ENCODE peak calls at places on chromosomes 16 and 17, in nine cellular contexts. One of them, this sample, is unnamed.

GRCh38 chr17:83194761-83195329 is 115.4 kb downstream of the METRNL start:
- DNase-seq in activated T-helper 9 cell treated with anti-CD3 and anti-CD28 coated beads, Interleukin-2, amount 50 U/mL, for 16 hours: no peak
- DNase-seq in germinal center: no peak
- DNase-seq in epithelial cell of esophagus: no peak
- DNase-seq in NCI-H345: no peak
- DNase-seq in globus pallidus: no peak
- DNase-seq in GM13977: no peak
- DNase-seq in cardiac fibroblast: peak
- DNase-seq in AG09309: peak
- DNase-seq in this sample: no peak

GRCh38 chr16:55043499-55043898 is 112.8 kb downstream of the IRX5 start:
- DNase-seq in activated T-helper 9 cell treated with anti-CD3 and anti-CD28 coated beads, Interleukin-2, amount 50 U/mL, for 16 hours: no peak
- DNase-seq in GM13977: no peak
- DNase-seq in AG09309: no peak
- DNase-seq in globus pallidus: no peak
- DNase-seq in epithelial cell of esophagus: no peak
- DNase-seq in cardiac fibroblast: no peak
- DNase-seq in germinal center: no peak
- DNase-seq in NCI-H345: no peak
- DNase-seq in this sample: no peak

GRCh38 chr17:81400154-81400938 is 5.1 kb downstream of the BAHCC1 start:
- DNase-seq in epithelial cell of esophagus: peak
- DNase-seq in cardiac fibroblast: peak
- DNase-seq in activated T-helper 9 cell treated with anti-CD3 and anti-CD28 coated beads, Interleukin-2, amount 50 U/mL, for 16 hours: no peak
- DNase-seq in globus pallidus: no peak
- DNase-seq in AG09309: no peak
- DNase-seq in GM13977: no peak
- DNase-seq in germinal center: no peak
- DNase-seq in NCI-H345: no peak
- DNase-seq in this sample: no peak

GRCh38 chr16:89315791-89316581 is 98.5 kb downstream of the ZNF778 start:
- DNase-seq in globus pallidus: no peak
- DNase-seq in NCI-H345: no peak
- DNase-seq in cardiac fibroblast: peak
- DNase-seq in activated T-helper 9 cell treated with anti-CD3 and anti-CD28 coated beads, Interleukin-2, amount 50 U/mL, for 16 hours: peak
- DNase-seq in epithelial cell of esophagus: peak
- DNase-seq in AG09309: no peak
- DNase-seq in GM13977: peak
- DNase-seq in germinal center: peak
- DNase-seq in this sample: peak

GRCh38 chr17:16158721-16159120 is 56.6 kb downstream of the NCOR1 start:
- DNase-seq in AG09309: no peak
- DNase-seq in NCI-H345: no peak
- DNase-seq in germinal center: no peak
- DNase-seq in activated T-helper 9 cell treated with anti-CD3 and anti-CD28 coated beads, Interleukin-2, amount 50 U/mL, for 16 hours: no peak
- DNase-seq in GM13977: no peak
- DNase-seq in globus pallidus: no peak
- DNase-seq in cardiac fibroblast: no peak
- DNase-seq in epithelial cell of esophagus: peak
- DNase-seq in this sample: no peak

GRCh38 chr17:40341808-40342574 is 22.5 kb downstream of the GJD3 start:
- DNase-seq in NCI-H345: peak
- DNase-seq in germinal center: peak
- DNase-seq in activated T-helper 9 cell treated with anti-CD3 and anti-CD28 coated beads, Interleukin-2, amount 50 U/mL, for 16 hours: no peak
- DNase-seq in globus pallidus: no peak
- DNase-seq in epithelial cell of esophagus: peak
- DNase-seq in GM13977: no peak
- DNase-seq in AG09309: no peak
- DNase-seq in cardiac fibroblast: peak
- DNase-seq in this sample: no peak

GRCh38 chr16:87057291-87057881 is 259.8 kb downstream of the C16orf95 start:
- DNase-seq in epithelial cell of esophagus: no peak
- DNase-seq in cardiac fibroblast: peak
- DNase-seq in NCI-H345: no peak
- DNase-seq in germinal center: no peak
- DNase-seq in AG09309: no peak
- DNase-seq in globus pallidus: no peak
- DNase-seq in GM13977: no peak
- DNase-seq in activated T-helper 9 cell treated with anti-CD3 and anti-CD28 coated beads, Interleukin-2, amount 50 U/mL, for 16 hours: no peak
- DNase-seq in this sample: no peak

GRCh38 chr16:1743376-1744337 is 27.7 kb downstream of the NME3 start:
- DNase-seq in AG09309: no peak
- DNase-seq in germinal center: no peak
- DNase-seq in activated T-helper 9 cell treated with anti-CD3 and anti-CD28 coated beads, Interleukin-2, amount 50 U/mL, for 16 hours: no peak
- DNase-seq in globus pallidus: no peak
- DNase-seq in cardiac fibroblast: no peak
- DNase-seq in GM13977: no peak
- DNase-seq in epithelial cell of esophagus: no peak
- DNase-seq in NCI-H345: no peak
- DNase-seq in this sample: no peak

GRCh38 chr17:34178047-34178446 is 77.0 kb upstream of the CCL2 start:
- DNase-seq in activated T-helper 9 cell treated with anti-CD3 and anti-CD28 coated beads, Interleukin-2, amount 50 U/mL, for 16 hours: no peak
- DNase-seq in epithelial cell of esophagus: no peak
- DNase-seq in GM13977: no peak
- DNase-seq in NCI-H345: no peak
- DNase-seq in cardiac fibroblast: peak
- DNase-seq in AG09309: no peak
- DNase-seq in germinal center: no peak
- DNase-seq in globus pallidus: no peak
- DNase-seq in this sample: no peak

GRCh38 chr16:48272837-48273421 is 25.6 kb upstream of the ABCC11 start:
- DNase-seq in activated T-helper 9 cell treated with anti-CD3 and anti-CD28 coated beads, Interleukin-2, amount 50 U/mL, for 16 hours: no peak
- DNase-seq in epithelial cell of esophagus: no peak
- DNase-seq in cardiac fibroblast: no peak
- DNase-seq in NCI-H345: no peak
- DNase-seq in AG09309: no peak
- DNase-seq in germinal center: no peak
- DNase-seq in globus pallidus: peak
- DNase-seq in GM13977: no peak
- DNase-seq in this sample: no peak

GRCh38 chr17:17232303-17232621 is 4.7 kb downstream of the FLCN start:
- DNase-seq in cardiac fibroblast: no peak
- DNase-seq in NCI-H345: no peak
- DNase-seq in GM13977: no peak
- DNase-seq in epithelial cell of esophagus: no peak
- DNase-seq in activated T-helper 9 cell treated with anti-CD3 and anti-CD28 coated beads, Interleukin-2, amount 50 U/mL, for 16 hours: no peak
- DNase-seq in AG09309: no peak
- DNase-seq in germinal center: no peak
- DNase-seq in globus pallidus: no peak
- DNase-seq in this sample: no peak

GRCh38 chr17:17874478-17874877 is 37.7 kb upstream of the SREBF1 start:
- DNase-seq in GM13977: no peak
- DNase-seq in NCI-H345: no peak
- DNase-seq in germinal center: no peak
- DNase-seq in cardiac fibroblast: peak
- DNase-seq in AG09309: peak
- DNase-seq in activated T-helper 9 cell treated with anti-CD3 and anti-CD28 coated beads, Interleukin-2, amount 50 U/mL, for 16 hours: no peak
- DNase-seq in globus pallidus: no peak
- DNase-seq in epithelial cell of esophagus: peak
- DNase-seq in this sample: no peak

GRCh38 chr16:82439678-82440293 is 187.0 kb upstream of the CDH13 start:
- DNase-seq in globus pallidus: no peak
- DNase-seq in germinal center: peak
- DNase-seq in NCI-H345: no peak
- DNase-seq in GM13977: peak
- DNase-seq in AG09309: no peak
- DNase-seq in cardiac fibroblast: peak
- DNase-seq in activated T-helper 9 cell treated with anti-CD3 and anti-CD28 coated beads, Interleukin-2, amount 50 U/mL, for 16 hours: no peak
- DNase-seq in epithelial cell of esophagus: peak
- DNase-seq in this sample: no peak

GRCh38 chr17:61467416-61468262 is 15.4 kb downstream of the TBX4 start:
- DNase-seq in germinal center: no peak
- DNase-seq in epithelial cell of esophagus: peak
- DNase-seq in globus pallidus: no peak
- DNase-seq in activated T-helper 9 cell treated with anti-CD3 and anti-CD28 coated beads, Interleukin-2, amount 50 U/mL, for 16 hours: no peak
- DNase-seq in cardiac fibroblast: peak
- DNase-seq in NCI-H345: no peak
- DNase-seq in AG09309: no peak
- DNase-seq in GM13977: no peak
- DNase-seq in this sample: peak

GRCh38 chr17:69763503-69763902 is 311.5 kb upstream of the KCNJ16 start:
- DNase-seq in GM13977: no peak
- DNase-seq in AG09309: no peak
- DNase-seq in NCI-H345: no peak
- DNase-seq in globus pallidus: no peak
- DNase-seq in epithelial cell of esophagus: peak
- DNase-seq in cardiac fibroblast: peak
- DNase-seq in germinal center: no peak
- DNase-seq in activated T-helper 9 cell treated with anti-CD3 and anti-CD28 coated beads, Interleukin-2, amount 50 U/mL, for 16 hours: no peak
- DNase-seq in this sample: no peak

GRCh38 chr17:298791-299450 is 53.7 kb downstream of the RPH3AL start:
- DNase-seq in activated T-helper 9 cell treated with anti-CD3 and anti-CD28 coated beads, Interleukin-2, amount 50 U/mL, for 16 hours: no peak
- DNase-seq in cardiac fibroblast: peak
- DNase-seq in NCI-H345: no peak
- DNase-seq in germinal center: no peak
- DNase-seq in epithelial cell of esophagus: no peak
- DNase-seq in GM13977: no peak
- DNase-seq in globus pallidus: no peak
- DNase-seq in AG09309: no peak
- DNase-seq in this sample: no peak

GRCh38 chr17:77807051-77807745 is 151.3 kb upstream of the TNRC6C start:
- DNase-seq in GM13977: no peak
- DNase-seq in NCI-H345: no peak
- DNase-seq in germinal center: no peak
- DNase-seq in AG09309: no peak
- DNase-seq in globus pallidus: no peak
- DNase-seq in activated T-helper 9 cell treated with anti-CD3 and anti-CD28 coated beads, Interleukin-2, amount 50 U/mL, for 16 hours: no peak
- DNase-seq in cardiac fibroblast: no peak
- DNase-seq in epithelial cell of esophagus: no peak
- DNase-seq in this sample: no peak

GRCh38 chr16:27445502-27446175 is 43.7 kb downstream of the IL21R start:
- DNase-seq in cardiac fibroblast: no peak
- DNase-seq in NCI-H345: no peak
- DNase-seq in activated T-helper 9 cell treated with anti-CD3 and anti-CD28 coated beads, Interleukin-2, amount 50 U/mL, for 16 hours: no peak
- DNase-seq in germinal center: no peak
- DNase-seq in globus pallidus: no peak
- DNase-seq in AG09309: no peak
- DNase-seq in GM13977: no peak
- DNase-seq in epithelial cell of esophagus: no peak
- DNase-seq in this sample: no peak

GRCh38 chr17:55089955-55090573 is 121.5 kb downstream of the STXBP4 start:
- DNase-seq in epithelial cell of esophagus: peak
- DNase-seq in AG09309: no peak
- DNase-seq in germinal center: no peak
- DNase-seq in activated T-helper 9 cell treated with anti-CD3 and anti-CD28 coated beads, Interleukin-2, amount 50 U/mL, for 16 hours: peak
- DNase-seq in globus pallidus: no peak
- DNase-seq in GM13977: peak
- DNase-seq in NCI-H345: no peak
- DNase-seq in cardiac fibroblast: peak
- DNase-seq in this sample: peak